ENCODE peak calls at places on chromosome 1, in six cellular contexts. Y, D, O, B, E and U are unnamed samples.

GRCh38 chr1:234962340-234962989 is 166.2 kb downstream of the TOMM20 start:
- DNase-seq in O (peak), E (peak), D (peak), Y (no peak), B (no peak), U (no peak)

GRCh38 chr1:230274254-230274653 is 151.9 kb downstream of the PGBD5 start:
- DNase-seq in B (no peak), O (no peak), D (no peak), Y (no peak), E (no peak), U (no peak)

GRCh38 chr1:239387304-239388231 is 1.2 kb downstream of the CHRM3 start:
- DNase-seq in D (no peak), Y (no peak), O (no peak), E (no peak), B (peak), U (no peak)

GRCh38 chr1:30887485-30888315 is 20.9 kb downstream of the SDC3 start:
- DNase-seq in Y (no peak), B (no peak), E (no peak), O (no peak), D (no peak), U (no peak)

GRCh38 chr1:110548381-110548780 is 29.4 kb upstream of the KCNA10 start:
- DNase-seq in Y (no peak), O (peak), B (peak), D (no peak), E (peak), U (no peak)

GRCh38 chr1:163876546-163876945 is 554.8 kb downstream of the NUF2 start:
- DNase-seq in B (no peak), E (no peak), O (no peak), Y (no peak), D (no peak), U (no peak)

GRCh38 chr1:209607102-209607794 is 23.7 kb downstream of the CAMK1G start:
- DNase-seq in D (peak), E (no peak), Y (no peak), O (no peak), B (no peak), U (no peak)

GRCh38 chr1:64574301-64574700 is 104.4 kb downstream of the CACHD1 start:
- DNase-seq in Y (no peak), E (no peak), O (no peak), D (no peak), B (no peak), U (no peak)

GRCh38 chr1:212234431-212235298 is 50.5 kb upstream of the PPP2R5A start:
- DNase-seq in D (no peak), E (peak), Y (no peak), B (no peak), O (peak), U (no peak)

GRCh38 chr1:212700892-212701819 is 1.5 kb upstream of the BATF3 start:
- DNase-seq in Y (no peak), B (peak), D (no peak), E (no peak), O (peak), U (no peak)

GRCh38 chr1:61241864-61242472 is 159.6 kb downstream of the NFIA start:
- DNase-seq in Y (no peak), B (no peak), E (no peak), D (no peak), O (no peak), U (no peak)

GRCh38 chr1:168085401-168085872 is 51.3 kb downstream of the GPR161 start:
- DNase-seq in Y (no peak), D (no peak), O (peak), E (no peak), B (peak), U (no peak)

GRCh38 chr1:89065077-89065868 is at the start of gene GBP1:
- DNase-seq in E (peak), D (no peak), Y (no peak), O (no peak), B (no peak), U (no peak)

GRCh38 chr1:170586321-170586855 is 54.4 kb downstream of the GORAB start:
- DNase-seq in O (no peak), B (no peak), D (no peak), E (no peak), Y (no peak), U (no peak)

GRCh38 chr1:19366599-19367315 is 54.6 kb downstream of the SLC66A1 start:
- DNase-seq in Y (no peak), D (no peak), E (no peak), B (no peak), O (no peak), U (no peak)

GRCh38 chr1:238861342-238861741 is 525.0 kb upstream of the CHRM3 start:
- DNase-seq in D (no peak), B (no peak), Y (no peak), O (no peak), E (no peak), U (no peak)

GRCh38 chr1:53892911-53893310 is 1.1 kb upstream of the DIO1 start:
- DNase-seq in D (no peak), B (no peak), E (no peak), O (no peak), Y (no peak), U (no peak)

GRCh38 chr1:202807367-202807925 is 775 bp downstream of the KDM5B start:
- DNase-seq in E (no peak), B (peak), O (peak), D (no peak), Y (peak), U (peak)

GRCh38 chr1:44881011-44881632 is 38.1 kb upstream of the PTCH2 start:
- DNase-seq in E (no peak), Y (no peak), O (no peak), D (no peak), B (no peak), U (no peak)

GRCh38 chr1:182707116-182707515 is 22.7 kb upstream of the RGS8 start:
- DNase-seq in B (no peak), Y (no peak), D (no peak), O (no peak), E (no peak), U (no peak)

DNA sequence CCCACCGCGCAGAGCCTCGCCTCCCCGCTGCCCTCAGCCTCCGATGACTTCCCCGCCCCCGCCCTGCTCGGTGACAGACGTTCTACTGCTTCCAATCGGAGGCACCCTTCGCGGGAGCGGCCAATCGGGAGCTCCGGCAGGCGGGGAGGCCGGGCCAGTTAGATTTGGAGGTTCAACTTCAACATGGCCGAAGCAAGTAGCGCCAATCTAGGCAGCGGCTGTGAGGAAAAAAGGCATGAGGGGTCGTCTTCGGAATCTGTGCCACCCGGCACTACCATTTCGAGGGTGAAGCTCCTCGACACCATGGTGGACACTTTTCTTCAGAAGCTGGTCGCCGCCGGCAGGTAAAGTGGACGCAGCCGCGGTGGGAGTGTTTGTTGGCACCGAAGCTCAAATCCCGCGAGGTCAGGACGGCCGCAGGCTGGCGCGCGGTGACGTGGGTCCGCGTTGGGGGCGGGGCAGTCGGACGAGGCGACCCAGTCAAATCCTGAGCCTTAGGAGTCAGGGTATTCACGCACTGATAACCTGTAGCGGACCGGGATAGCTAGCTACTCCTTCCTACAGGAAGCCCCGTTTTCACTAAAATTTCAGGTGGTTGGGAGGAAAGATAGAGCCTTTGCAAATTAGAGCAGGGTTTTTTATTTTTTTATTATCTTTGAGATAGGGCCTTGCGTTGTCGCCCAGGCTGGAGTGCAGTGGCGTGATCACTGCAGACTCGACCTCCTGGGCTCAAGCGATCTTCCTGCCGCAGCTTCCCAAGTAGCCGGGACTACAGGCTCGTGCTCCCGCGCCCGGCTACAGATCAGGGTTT is at the start of gene PMF1:
- DNase-seq in D (peak), O (peak), B (peak), E (peak), Y (peak), U (peak)
- TF ChIP-seq POLR2A in D (peak), O (peak), B (peak), E (peak), Y (peak), U (peak)

DNA sequence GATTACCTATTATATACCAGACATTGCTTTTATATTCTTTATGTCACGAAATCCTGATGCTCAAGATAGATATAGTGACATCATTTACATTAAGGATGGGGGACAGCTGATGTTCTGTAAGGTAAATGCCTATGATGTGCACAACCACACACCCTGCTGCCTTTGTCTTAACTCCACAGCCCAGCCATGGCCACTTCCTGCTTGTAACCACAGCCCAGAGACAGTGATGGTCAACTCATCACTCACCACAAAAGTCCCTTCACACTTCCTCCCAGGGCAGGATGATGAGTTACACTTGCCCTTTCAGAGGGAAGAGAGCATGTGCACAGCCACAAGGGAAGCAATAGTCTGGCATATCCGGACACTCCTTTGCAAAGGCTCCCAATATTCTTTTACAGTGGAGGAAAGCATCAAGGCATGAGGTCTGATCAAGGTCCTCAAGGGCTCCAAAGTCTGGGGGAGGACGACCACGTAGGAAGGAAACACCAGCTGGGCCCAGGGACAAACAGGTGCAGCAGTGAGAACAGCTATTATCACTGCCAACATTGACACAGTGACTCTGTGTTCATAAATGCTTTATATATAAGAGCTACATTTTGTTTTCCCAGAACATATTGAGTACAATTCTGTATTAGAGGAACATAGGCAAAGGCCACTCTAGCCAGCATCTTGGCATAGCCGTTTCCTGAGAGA is 53.8 kb downstream of the PLPP3 start:
- DNase-seq in Y (no peak), D (peak), O (no peak), E (no peak), B (no peak), U (no peak)
- TF ChIP-seq TAF1 in Y (no peak), D (no peak), O (no peak), E (no peak), B (no peak), U (no peak)

DNA sequence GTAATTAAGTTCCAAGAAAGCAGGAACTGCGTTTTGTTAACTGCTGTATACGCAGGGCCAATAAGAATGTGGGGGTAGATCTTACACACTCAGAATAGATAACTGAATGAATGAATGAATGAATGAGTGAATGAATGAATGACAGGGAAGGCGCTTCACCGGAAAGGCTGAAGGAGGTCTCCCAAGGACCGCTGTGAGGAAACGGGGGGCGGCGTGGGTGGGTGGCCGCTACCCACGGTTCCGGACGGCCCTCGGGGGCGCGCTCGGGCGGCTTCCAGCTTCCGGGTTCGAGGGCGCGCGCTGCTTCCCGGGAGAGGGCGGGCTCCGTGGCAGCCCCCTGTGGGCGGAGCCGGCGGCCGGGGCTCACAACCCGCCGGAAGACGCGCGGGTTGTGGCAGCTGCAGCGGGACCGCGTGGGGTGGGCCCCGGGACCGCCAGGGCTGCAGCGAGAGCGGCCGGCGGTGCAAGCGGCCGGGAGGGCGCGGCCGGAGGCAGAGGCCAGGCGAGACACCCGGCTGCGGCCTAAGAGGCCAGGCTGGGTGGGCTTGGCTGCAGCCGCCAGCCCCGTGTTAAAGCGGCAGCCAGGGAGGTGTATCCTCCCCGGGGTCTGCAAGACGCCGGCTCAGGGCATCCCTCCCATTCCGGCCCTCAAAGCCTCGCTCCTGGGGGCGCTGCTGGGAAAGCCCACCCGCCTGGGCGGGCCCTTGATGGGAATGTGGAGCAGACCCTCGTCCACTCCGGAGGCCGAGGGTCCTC is at the start of gene ZFP69:
- DNase-seq in E (peak), D (no peak), B (peak), O (peak), Y (peak), U (peak)
- TF ChIP-seq POLR2A in E (peak), D (peak), B (peak), O (peak), Y (peak), U (no peak)

GRCh38 chr1:206023682-206024081 is at the start of gene CTSE:
- DNase-seq in B (no peak), D (no peak), Y (no peak), O (no peak), E (no peak), U (no peak)
- TF ChIP-seq TAF1 in B (no peak), D (no peak), Y (no peak), O (no peak), E (no peak), U (no peak)

GRCh38 chr1:193242000-193242399 is 55.6 kb upstream of the B3GALT2 start:
- DNase-seq in E (no peak), B (no peak), Y (no peak), D (no peak), O (no peak), U (no peak)
- TF ChIP-seq POLR2A in E (no peak), B (no peak), Y (no peak), D (no peak), O (no peak), U (no peak)

GRCh38 chr1:23394664-23395063 is 25.0 kb upstream of the ZNF436 start:
- DNase-seq in O (no peak), B (peak), D (no peak), E (no peak), Y (no peak), U (no peak)
- TF ChIP-seq TAF1 in O (no peak), B (no peak), D (no peak), E (no peak), Y (no peak), U (no peak)

DNA sequence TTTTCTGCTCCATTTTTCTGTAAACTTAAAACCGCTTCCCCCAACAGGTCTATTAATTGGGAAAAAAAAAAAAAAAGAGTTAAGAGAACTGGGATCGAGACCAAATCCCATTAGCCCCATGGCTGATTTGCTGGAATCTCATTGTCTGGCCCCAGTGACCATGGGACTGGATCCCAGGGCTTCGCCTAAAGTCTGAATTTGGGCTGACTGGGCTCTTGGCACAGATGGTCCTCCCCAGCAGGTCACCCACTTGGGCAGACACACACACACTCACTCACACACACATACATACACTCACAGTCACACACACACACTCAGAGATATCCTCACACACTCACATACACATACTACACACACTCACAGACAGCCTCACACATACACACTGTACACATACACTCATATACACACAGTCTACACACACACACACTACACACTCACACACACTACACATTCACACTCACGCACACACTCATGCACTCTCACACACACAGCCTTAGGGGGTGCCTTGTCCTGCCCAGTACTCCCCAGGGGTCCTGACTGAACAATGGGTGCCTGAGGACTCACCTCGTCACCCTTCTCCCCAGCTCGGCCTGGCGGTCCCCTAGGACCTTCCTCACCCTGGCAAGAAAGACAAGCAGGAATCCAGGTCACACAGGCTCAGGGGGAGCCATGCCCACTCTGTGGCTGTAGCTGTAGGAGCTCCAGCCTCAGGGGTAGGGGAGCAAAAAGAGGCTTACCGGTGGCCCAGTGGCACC is 7.5 kb downstream of the COL9A2 start:
- DNase-seq in Y (no peak), O (no peak), D (no peak), B (no peak), E (no peak), U (no peak)
- TF ChIP-seq POLR2A in Y (no peak), O (no peak), D (no peak), B (no peak), E (no peak), U (no peak)

DNA sequence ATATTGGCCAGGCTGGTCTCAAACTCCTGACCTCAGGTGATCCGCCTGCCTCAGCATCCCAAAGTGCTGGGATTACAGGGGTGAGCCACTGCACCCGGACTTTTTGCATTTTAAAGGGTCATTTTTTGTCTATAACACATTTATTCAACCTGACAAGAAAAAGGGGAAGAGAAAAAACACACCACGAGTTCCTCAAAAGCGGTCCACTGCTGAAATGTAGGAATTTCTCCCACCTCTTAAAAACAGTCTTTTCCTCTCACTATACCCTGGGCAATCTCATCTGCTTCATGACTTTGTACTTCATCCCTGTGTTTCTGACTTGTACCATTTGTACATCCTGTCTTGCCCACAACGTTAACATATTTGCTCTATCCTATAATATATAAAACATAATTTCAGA is 413.3 kb upstream of the PTBP2 start:
- DNase-seq in E (no peak), B (no peak), Y (no peak), O (no peak), D (no peak), U (no peak)
- TF ChIP-seq TAF1 in E (no peak), B (no peak), Y (no peak), O (no peak), D (no peak), U (no peak)

GRCh38 chr1:94079056-94079990 is 41.6 kb downstream of the ABCA4 start:
- DNase-seq in O (no peak), D (no peak), Y (no peak), E (peak), B (no peak), U (no peak)
- TF ChIP-seq POLR2A in O (no peak), D (no peak), Y (no peak), E (no peak), B (no peak), U (no peak)

GRCh38 chr1:151805066-151805820 is at the start of gene LINGO4:
- DNase-seq in O (no peak), E (no peak), B (no peak), Y (no peak), D (no peak), U (no peak)

GRCh38 chr1:151806170-151806569 is 951 bp upstream of the LINGO4 start:
- DNase-seq in O (no peak), Y (no peak), B (no peak), D (no peak), E (no peak), U (no peak)

GRCh38 chr1:151803915-151804314 is 1.3 kb downstream of the LINGO4 start:
- DNase-seq in E (no peak), Y (no peak), D (no peak), O (no peak), B (no peak), U (no peak)

GRCh38 chr1:151809625-151810556 is 4.7 kb upstream of the LINGO4 start:
- DNase-seq in B (no peak), D (no peak), Y (no peak), E (no peak), O (no peak), U (no peak)

DNA sequence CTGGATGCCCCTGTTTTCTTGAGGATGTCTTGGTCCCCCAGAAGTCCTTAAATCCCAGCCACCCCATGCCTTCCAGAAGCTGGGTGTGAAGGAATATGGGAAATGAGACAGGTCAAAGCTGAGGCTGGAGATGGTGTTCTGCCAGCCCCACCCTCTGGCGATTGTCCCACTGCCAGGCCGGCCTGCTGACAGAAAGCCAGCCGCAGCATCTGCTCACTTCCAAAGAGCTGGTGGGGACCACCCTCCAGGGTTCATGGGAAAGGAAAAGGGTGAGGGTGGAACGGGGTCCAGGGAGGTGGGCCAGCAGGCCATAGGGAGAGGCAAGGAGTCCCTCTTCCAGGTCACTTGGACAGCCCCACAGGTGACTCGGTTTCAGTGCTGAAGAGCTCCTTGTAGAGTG is 1.9 kb upstream of the LINGO4 start:
- DNase-seq in E (no peak), O (no peak), D (no peak), Y (no peak), B (no peak), U (no peak)
- TF ChIP-seq TAF1 in E (no peak), O (no peak), D (no peak), Y (no peak), B (no peak), U (no peak)